ENCODE peak calls at places on chromosome 21, in nine cellular contexts. Y is NCI-H2107; U is activated CD8-positive, alpha-beta memory T cell treated with anti-CD3 and anti-CD28 coated beads for 48 hours; K is mesendoderm; O is iPS-NIHi11; G is activated effector memory CD4-positive, alpha-beta T cell treated with anti-CD3 and anti-CD28 coated beads, Interleukin-2, amount 50 U/mL, for 16 hours; Q is kidney glomerular epithelial cell; B is cerebellum; T is nucleus accumbens. E is an unnamed sample.

GRCh38 chr21:31330144-31330483 is 13.9 kb downstream of the TIAM1 start:
- DNase-seq in Y (no peak), U (no peak), K (no peak), O (no peak), G (no peak), Q (no peak), B (no peak), T (no peak), E (no peak)

GRCh38 chr21:38671716-38672115 is 134.0 kb upstream of the ETS2 start:
- DNase-seq in Y (no peak), U (no peak), K (no peak), O (no peak), G (no peak), Q (no peak), B (no peak), T (no peak), E (no peak)

GRCh38 chr21:38914531-38915385 is 109.0 kb downstream of the ETS2 start:
- DNase-seq in Y (peak; percentile 63), U (no peak), K (no peak), O (peak; percentile 50), G (no peak), Q (no peak), B (no peak), T (no peak), E (no peak)

GRCh38 chr21:36848875-36849274 is 117.6 kb downstream of the HLCS start:
- DNase-seq in Y (no peak), U (no peak), K (no peak), O (no peak), G (no peak), Q (no peak), B (no peak), T (no peak), E (no peak)

GRCh38 chr21:33234618-33235520 is 5.1 kb downstream of the IFNAR2 start:
- DNase-seq in Y (no peak), U (no peak), K (peak; percentile 86), O (no peak), G (no peak), Q (no peak), B (no peak), T (no peak), E (no peak)

GRCh38 chr21:16302851-16303282 is 573.1 kb downstream of the USP25 start:
- DNase-seq in Y (no peak), U (no peak), K (no peak), O (no peak), G (no peak), Q (no peak), B (no peak), T (peak; percentile 31), E (no peak)

GRCh38 chr21:39681845-39682244 is 63.1 kb upstream of the IGSF5 start:
- DNase-seq in Y (no peak), U (no peak), K (no peak), O (no peak), G (no peak), Q (peak; percentile 96), B (no peak), T (no peak), E (no peak)

GRCh38 chr21:37230632-37231246 is 36.4 kb downstream of the VPS26C start:
- DNase-seq in Y (no peak), U (no peak), K (no peak), O (no peak), G (no peak), Q (no peak), B (no peak), T (no peak), E (no peak)

GRCh38 chr21:17231771-17232170 is 281.1 kb upstream of the CXADR start:
- DNase-seq in Y (no peak), U (no peak), K (no peak), O (no peak), G (no peak), Q (no peak), B (no peak), T (no peak), E (no peak)

E was measured in NCI-H526.